ENCODE peak calls at places on chromosomes 11 and 22, in four cellular contexts. N is ACHN; Q is stimulated activated CD4-positive, alpha-beta T cell treated with anti-CD3 and anti-CD28 coated beads, Interleukin-12 subunit alpha, Interleukin-12 subunit beta, amount 100 ng/mL, for 4 hours; V is iris pigment epithelial cell. S is an unnamed sample.

GRCh38 chr11:34564406-34564805 is 50.8 kb upstream of the ELF5 start:
- DNase-seq in N (no peak), Q (no peak), V (peak; percentile 37), S (no peak)

GRCh38 chr11:69403556-69404215 is 77.8 kb upstream of the LINC01488 start:
- DNase-seq in N (no peak), Q (no peak), V (peak; percentile 57), S (peak; percentile 50)

GRCh38 chr11:76837696-76838421 is 22.9 kb upstream of the ACER3 start:
- DNase-seq in N (no peak), Q (no peak), V (no peak), S (no peak)

GRCh38 chr11:79342236-79342635 is 98.6 kb downstream of the TENM4 start:
- DNase-seq in N (no peak), Q (no peak), V (no peak), S (no peak)

GRCh38 chr11:108697872-108698473 is 33.1 kb downstream of the DDX10 start:
- DNase-seq in N (peak; percentile 63), Q (peak; percentile 6), V (peak; percentile 86), S (peak; percentile 78)

GRCh38 chr11:19680824-19681368 is 31.7 kb upstream of the NAV2 start:
- DNase-seq in N (no peak), Q (no peak), V (no peak), S (no peak)

GRCh38 chr22:45200862-45201511 is 37.3 kb downstream of the NUP50 start:
- DNase-seq in N (no peak), Q (no peak), V (peak; percentile 92), S (no peak)

GRCh38 chr11:32333335-32333991 is 101.9 kb downstream of the WT1 start:
- DNase-seq in N (peak; percentile 11), Q (peak; percentile 33), V (peak; percentile 65), S (peak; percentile 77)

GRCh38 chr11:122322369-122322768 is 206.4 kb upstream of the BLID start:
- DNase-seq in N (no peak), Q (no peak), V (peak; percentile 26), S (no peak)

GRCh38 chr11:111510311-111510710 is 1.9 kb downstream of the BTG4 start:
- DNase-seq in N (no peak), Q (no peak), V (no peak), S (no peak)

GRCh38 chr22:22458896-22459588 is 49.5 kb downstream of the ZNF280B start:
- DNase-seq in N (no peak), Q (no peak), V (peak; percentile 9), S (no peak)

GRCh38 chr11:120178441-120179070 is 32.3 kb upstream of the OAF start:
- DNase-seq in N (no peak), Q (no peak), V (no peak), S (no peak)

GRCh38 chr11:46277623-46278386 is at the start of gene CREB3L1:
- DNase-seq in N (no peak), Q (no peak), V (no peak), S (peak; percentile 36)

GRCh38 chr11:12744831-12745502 is 70.7 kb downstream of the TEAD1 start:
- DNase-seq in N (peak; percentile 62), Q (no peak), V (no peak), S (no peak)

S was measured in hepatocyte.